ENCODE peak calls at places on chromosomes 11 and 22, in five cellular contexts. B, M, G, N and S are unnamed samples.
A peak's percentile ranks its signal among the peaks of the same experiment; 100 is the strongest.

GRCh38 chr11:110903830-110904229 is 191.6 kb upstream of the ARHGAP20 start:
- DNase-seq in B (no peak), M (peak; percentile 53), G (no peak), N (no peak), S (no peak)

GRCh38 chr22:46045459-46046298 is 68.7 kb upstream of the WNT7B start:
- DNase-seq in B (no peak), M (no peak), G (no peak), N (no peak), S (no peak)

GRCh38 chr11:130187096-130187495 is 27.5 kb downstream of the ST14 start:
- DNase-seq in B (no peak), M (no peak), G (no peak), N (no peak), S (no peak)

GRCh38 chr11:64777449-64778222 is 706 bp downstream of the SF1 start:
- DNase-seq in B (peak; percentile 88), M (peak; percentile 78), G (peak; percentile 79), N (peak; percentile 81), S (peak; percentile 80)

GRCh38 chr22:23055448-23056179 is 14.7 kb upstream of the GNAZ start:
- DNase-seq in B (no peak), M (no peak), G (no peak), N (no peak), S (no peak)

GRCh38 chr11:296206-296975 is 2.9 kb downstream of the IFITM5 start:
- DNase-seq in B (no peak), M (no peak), G (no peak), N (no peak), S (no peak)

GRCh38 chr11:68471360-68472340 is 11.1 kb downstream of the PPP6R3 start:
- DNase-seq in B (no peak), M (peak; percentile 67), G (peak; percentile 30), N (peak; percentile 91), S (peak; percentile 96)

GRCh38 chr22:21448627-21449416 is 18.4 kb upstream of the TMEM191C start:
- DNase-seq in B (no peak), M (no peak), G (no peak), N (no peak), S (no peak)

GRCh38 chr11:10294289-10294953 is 402 bp upstream of the SBF2 start:
- DNase-seq in B (peak; percentile 55), M (peak; percentile 58), G (peak; percentile 64), N (peak; percentile 84), S (peak; percentile 79)

GRCh38 chr22:30047364-30047738 is 32.9 kb upstream of the HORMAD2 start:
- DNase-seq in B (no peak), M (peak; percentile 8), G (peak; percentile 28), N (peak; percentile 12), S (peak; percentile 12)

GRCh38 chr11:44986315-44986714 is 35.6 kb upstream of the TP53I11 start:
- DNase-seq in B (no peak), M (no peak), G (no peak), N (no peak), S (no peak)

GRCh38 chr11:94130589-94131362 is 2.1 kb downstream of the PANX1 start:
- DNase-seq in B (no peak), M (peak; percentile 85), G (peak; percentile 96), N (peak; percentile 97), S (peak; percentile 98)

GRCh38 chr22:20173246-20173645 is 22.4 kb upstream of the CCDC188 start:
- DNase-seq in B (no peak), M (no peak), G (no peak), N (no peak), S (no peak)

GRCh38 chr11:39209966-39210365 is 2249.5 kb downstream of the LRRC4C start:
- DNase-seq in B (no peak), M (no peak), G (no peak), N (no peak), S (no peak)

GRCh38 chr11:100687032-100687629 is at the start of gene ARHGAP42:
- DNase-seq in B (peak; percentile 59), M (peak; percentile 49), G (peak; percentile 50), N (peak; percentile 68), S (peak; percentile 53)

GRCh38 chr11:126578021-126578420 is 222.5 kb downstream of the ST3GAL4 start:
- DNase-seq in B (no peak), M (no peak), G (no peak), N (no peak), S (no peak)

GRCh38 chr11:117716652-117717440 is 80.2 kb downstream of the DSCAML1 start:
- DNase-seq in B (no peak), M (no peak), G (no peak), N (no peak), S (no peak)

GRCh38 chr22:34567367-34567766 is 498.6 kb upstream of the ISX start:
- DNase-seq in B (no peak), M (no peak), G (no peak), N (no peak), S (no peak)

GRCh38 chr11:80519591-80520258 is 1078.9 kb upstream of the TENM4 start:
- DNase-seq in B (no peak), M (no peak), G (no peak), N (no peak), S (peak; percentile 5)

GRCh38 chr11:72735495-72736027 is 16.6 kb downstream of the ARAP1 start:
- DNase-seq in B (no peak), M (peak; percentile 44), G (peak; percentile 87), N (peak; percentile 86), S (peak; percentile 99)

GRCh38 chr11:117907276-117908110 is 21.7 kb downstream of the TMPRSS13 start:
- DNase-seq in B (no peak), M (peak; percentile 67), G (peak; percentile 87), N (peak; percentile 88), S (peak; percentile 96)

GRCh38 chr11:76863196-76863777 is 2.6 kb downstream of the ACER3 start:
- DNase-seq in B (no peak), M (no peak), G (no peak), N (no peak), S (no peak)

GRCh38 chr11:78576549-78577097 is 2.0 kb upstream of the NARS2 start:
- DNase-seq in B (no peak), M (no peak), G (no peak), N (no peak), S (no peak)

GRCh38 chr22:22802346-22802970 is 85.2 kb upstream of the IGLL5 start:
- DNase-seq in B (no peak), M (no peak), G (no peak), N (no peak), S (no peak)

GRCh38 chr11:117795726-117796455 is 1.1 kb downstream of the DSCAML1 start:
- DNase-seq in B (no peak), M (no peak), G (no peak), N (no peak), S (no peak)

GRCh38 chr22:19868773-19869471 is 14.2 kb upstream of the GNB1L start:
- DNase-seq in B (peak; percentile 23), M (no peak), G (no peak), N (no peak), S (no peak)

GRCh38 chr22:49321477-49322055 is 506.1 kb downstream of the BRD1 start:
- DNase-seq in B (no peak), M (no peak), G (no peak), N (no peak), S (no peak)

GRCh38 chr22:24965822-24966626 is 13.5 kb downstream of the KIAA1671 start:
- DNase-seq in B (no peak), M (no peak), G (no peak), N (no peak), S (no peak)

GRCh38 chr11:95301497-95301896 is 70.5 kb upstream of the SESN3 start:
- DNase-seq in B (no peak), M (no peak), G (peak; percentile 68), N (peak; percentile 7), S (peak; percentile 83)

GRCh38 chr22:19179472-19180048 is 1.0 kb upstream of the SLC25A1 start:
- DNase-seq in B (peak; percentile 70), M (peak; percentile 64), G (peak; percentile 85), N (peak; percentile 89), S (peak; percentile 83)

GRCh38 chr11:77424639-77425038 is 49.3 kb downstream of the PAK1 start:
- DNase-seq in B (no peak), M (no peak), G (no peak), N (no peak), S (no peak)

GRCh38 chr11:126072141-126072741 is 9.6 kb upstream of the CDON start:
- DNase-seq in B (no peak), M (no peak), G (no peak), N (no peak), S (no peak)

GRCh38 chr11:116787436-116787785 is 412 bp downstream of the ZPR1 start:
- DNase-seq in B (no peak), M (no peak), G (no peak), N (no peak), S (no peak)

GRCh38 chr11:1450344-1450875 is 36.2 kb downstream of the MOB2 start:
- DNase-seq in B (no peak), M (no peak), G (no peak), N (no peak), S (no peak)